ENCODE peak calls at places on chromosomes 1 and 21, in nine cellular contexts. K is small intestine, V is MM.1S, H is BJ, A is AG04450, Q is tibial artery, S is HFF-Myc, Z is NCI-H345, O is NCI-H1436. N is an unnamed sample.

GRCh38 chr1:23169727-23170335 is 1.2 kb upstream of the LUZP1 start:
- DNase-seq in O (peak), S (peak), Q (peak), V (no peak), Z (no peak), A (no peak), H (no peak), K (peak), N (peak)

GRCh38 chr1:51916587-51917405 is 38.3 kb upstream of the NRDC start:
- DNase-seq in O (no peak), H (no peak), Q (no peak), K (no peak), Z (no peak), V (no peak), S (no peak), A (no peak), N (no peak)

GRCh38 chr1:154973344-154974085 is 966 bp upstream of the CKS1B start:
- DNase-seq in V (peak), O (peak), Q (peak), H (peak), A (peak), Z (peak), S (peak), K (peak), N (peak)

GRCh38 chr1:93616221-93616995 is 65.2 kb downstream of the BCAR3 start:
- DNase-seq in H (no peak), S (no peak), O (peak), V (no peak), Q (no peak), Z (no peak), A (no peak), K (peak), N (no peak)

GRCh38 chr1:16088996-16089395 is 15.5 kb upstream of the FAM131C start:
- DNase-seq in A (peak), H (no peak), Z (no peak), V (no peak), S (no peak), K (no peak), Q (no peak), O (no peak), N (no peak)

GRCh38 chr1:24279590-24280232 is 39.4 kb upstream of the GRHL3 start:
- DNase-seq in O (no peak), A (no peak), H (no peak), Q (no peak), Z (no peak), S (no peak), K (no peak), V (no peak), N (no peak)

GRCh38 chr1:107076846-107077245 is 20.4 kb downstream of the PRMT6 start:
- DNase-seq in O (no peak), V (no peak), Z (no peak), A (peak), Q (no peak), K (no peak), H (peak), S (peak), N (no peak)

GRCh38 chr21:31879251-31879650 is 6.4 kb downstream of the HUNK start:
- DNase-seq in S (no peak), V (no peak), O (no peak), A (no peak), H (no peak), Q (no peak), Z (no peak), K (peak), N (no peak)

GRCh38 chr1:55443175-55443933 is 228.2 kb upstream of the USP24 start:
- DNase-seq in V (no peak), H (peak), K (peak), Q (peak), O (no peak), A (peak), Z (peak), S (peak), N (no peak)

GRCh38 chr1:170219163-170219562 is 73.4 kb downstream of the NTMT2 start:
- DNase-seq in O (no peak), H (no peak), V (no peak), Z (no peak), A (no peak), Q (no peak), S (no peak), K (no peak), N (no peak)

GRCh38 chr1:161838362-161838761 is 72.2 kb downstream of the ATF6 start:
- DNase-seq in O (no peak), Z (no peak), K (no peak), V (no peak), Q (no peak), A (no peak), S (no peak), H (no peak), N (no peak)

GRCh38 chr1:14439015-14439414 is 159.5 kb upstream of the KAZN start:
- DNase-seq in K (no peak), H (no peak), Z (no peak), A (no peak), V (no peak), Q (no peak), S (no peak), O (no peak), N (no peak)

GRCh38 chr1:116853680-116854191 is 56.0 kb upstream of the PTGFRN start:
- DNase-seq in Q (no peak), O (no peak), V (peak), K (peak), Z (peak), H (no peak), S (peak), A (no peak), N (no peak)

GRCh38 chr1:8395433-8395866 is 77.5 kb downstream of the SLC45A1 start:
- DNase-seq in Q (no peak), V (peak), Z (no peak), H (no peak), K (peak), A (no peak), O (no peak), S (no peak), N (peak)